ENCODE peak calls at places on chromosomes 4 and X, in four cellular contexts. D is pancreas, U is H9, V is lower lobe of right lung. Y is an unnamed sample. For H3K4me1, the result is how much of the 10 kb centered on the place peaks cover.

GRCh38 chr4:112145326-112145819 is at the start of gene FAM241A:
- DNase-seq in D (peak), U (peak), V (peak), Y (peak)

GRCh38 chrX:118116308-118117068 is at the start of gene KLHL13:
- DNase-seq in D (peak), U (peak), V (peak), Y (peak)

GRCh38 chr4:5780831-5781480 is 70.0 kb downstream of the EVC start:
- DNase-seq in D (no peak), U (peak), V (no peak), Y (peak)

GRCh38 chrX:111868726-111869638 is 7.0 kb upstream of the TRPC5OS start:
- DNase-seq in D (no peak), U (no peak), V (no peak), Y (no peak)

GRCh38 chr4:121370729-121371325 is 10.0 kb downstream of the QRFPR start:
- DNase-seq in D (no peak), U (no peak), V (no peak), Y (no peak)

GRCh38 chr4:93414041-93414440 is 414.5 kb upstream of the ATOH1 start:
- DNase-seq in D (no peak), U (no peak), V (no peak), Y (no peak)

GRCh38 chrX:31800219-31800618 is 728.4 kb upstream of the FTHL17 start:
- DNase-seq in D (no peak), U (no peak), V (no peak), Y (no peak)

GRCh38 chr4:27429260-27429970 is 568.8 kb downstream of the STIM2 start:
- DNase-seq in D (no peak), U (no peak), V (no peak), Y (no peak)

GRCh38 chr4:124953059-124953850 is 240.7 kb upstream of the ANKRD50 start:
- DNase-seq in D (no peak), U (no peak), V (no peak), Y (peak)

GRCh38 chrX:119272882-119273806 is 37.1 kb downstream of the PGRMC1 start:
- DNase-seq in D (peak), U (peak), V (peak), Y (peak)

GRCh38 chr4:157590679-157591078 is 370.2 kb downstream of the GRIA2 start:
- DNase-seq in D (no peak), U (no peak), V (no peak), Y (no peak)

GRCh38 chr4:24968992-24969391 is 56.1 kb upstream of the CCDC149 start:
- DNase-seq in D (no peak), U (no peak), V (no peak), Y (no peak)

GRCh38 chr4:156673483-156673882 is 298.1 kb downstream of the PDGFC start:
- DNase-seq in D (no peak), U (no peak), V (no peak), Y (no peak)

GRCh38 chrX:68133181-68133580 is 300.1 kb downstream of the OPHN1 start:
- DNase-seq in D (no peak), U (no peak), V (no peak), Y (no peak)

GRCh38 chrX:32137525-32137924 is 1065.7 kb upstream of the FTHL17 start:
- DNase-seq in D (no peak), U (peak), V (no peak), Y (no peak)

GRCh38 chr4:30817489-30817888 is 97.3 kb downstream of the PCDH7 start:
- DNase-seq in D (no peak), U (no peak), V (no peak), Y (no peak)
- H3K4me1 ChIP-seq in D (under half), U (under half), V (under half), Y (under half)

GRCh38 chrX:15854712-15855561 is at the start of gene AP1S2:
- DNase-seq in D (peak), U (peak), V (peak), Y (peak)

GRCh38 chrX:15848576-15848975 is 6.0 kb downstream of the AP1S2 start:
- DNase-seq in D (no peak), U (no peak), V (no peak), Y (no peak)

GRCh38 chrX:15853586-15854079 is 980 bp downstream of the AP1S2 start:
- DNase-seq in D (no peak), U (no peak), V (no peak), Y (no peak)

GRCh38 chrX:15854080-15854655 is 445 bp downstream of the AP1S2 start:
- DNase-seq in D (peak), U (peak), V (peak), Y (peak)

GRCh38 chrX:15849555-15849954 is 5.1 kb downstream of the AP1S2 start:
- DNase-seq in D (no peak), U (no peak), V (no peak), Y (peak)
- H3K4me1 ChIP-seq in D (under half), U (under half), V (under half), Y (under half)

DNA sequence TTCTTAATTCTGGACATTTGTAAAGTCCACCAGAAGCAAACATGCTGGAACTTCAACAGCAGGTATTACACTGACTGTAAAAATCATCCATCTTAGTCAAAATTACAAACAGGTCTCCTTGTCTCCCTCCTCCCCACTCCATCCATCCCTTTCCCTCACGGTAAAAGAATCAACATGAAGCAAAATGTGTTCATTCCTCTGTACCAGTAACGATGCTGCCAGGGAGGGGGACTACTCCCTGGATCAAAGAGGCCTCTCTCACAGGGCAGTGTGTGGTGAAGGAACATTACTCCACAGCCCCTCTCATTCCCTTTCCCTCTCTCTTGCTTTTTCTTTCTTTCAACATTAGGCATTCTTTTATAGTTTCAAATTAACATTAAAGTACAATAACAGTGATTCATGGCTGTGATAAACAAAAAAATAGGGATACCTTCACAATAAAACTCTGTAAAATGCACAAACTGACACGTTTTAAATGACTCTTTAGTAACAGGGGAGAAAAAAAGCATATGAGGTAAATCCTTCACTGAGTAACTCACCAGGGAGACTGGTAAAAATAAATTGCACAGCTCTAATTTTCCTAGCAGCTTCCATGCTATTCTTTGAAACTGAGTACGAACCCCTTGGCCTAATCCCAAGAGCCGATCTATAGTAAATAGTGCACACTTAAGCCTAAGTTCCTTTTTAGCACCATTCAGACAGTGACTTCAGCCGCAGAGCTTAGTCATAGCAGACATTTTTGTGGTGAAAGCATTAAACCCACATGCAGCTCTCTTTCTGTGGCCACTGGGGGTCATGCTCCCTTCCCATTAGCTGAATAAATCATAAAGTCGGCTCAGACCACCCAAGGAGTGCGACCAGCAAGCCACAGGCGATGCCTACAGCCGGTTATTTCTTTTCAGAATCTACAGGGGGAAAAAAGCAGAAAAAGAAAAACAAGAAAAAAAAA is 215.6 kb upstream of the GYPA start:
- DNase-seq in D (no peak), U (peak), V (no peak), Y (peak)
- H3K4me1 ChIP-seq in D (under half), U (under half), V (under half), Y (under half)

GRCh38 chrX:148784137-148784536 is 283.7 kb downstream of the AFF2 start:
- DNase-seq in D (no peak), U (no peak), V (no peak), Y (no peak)

DNA sequence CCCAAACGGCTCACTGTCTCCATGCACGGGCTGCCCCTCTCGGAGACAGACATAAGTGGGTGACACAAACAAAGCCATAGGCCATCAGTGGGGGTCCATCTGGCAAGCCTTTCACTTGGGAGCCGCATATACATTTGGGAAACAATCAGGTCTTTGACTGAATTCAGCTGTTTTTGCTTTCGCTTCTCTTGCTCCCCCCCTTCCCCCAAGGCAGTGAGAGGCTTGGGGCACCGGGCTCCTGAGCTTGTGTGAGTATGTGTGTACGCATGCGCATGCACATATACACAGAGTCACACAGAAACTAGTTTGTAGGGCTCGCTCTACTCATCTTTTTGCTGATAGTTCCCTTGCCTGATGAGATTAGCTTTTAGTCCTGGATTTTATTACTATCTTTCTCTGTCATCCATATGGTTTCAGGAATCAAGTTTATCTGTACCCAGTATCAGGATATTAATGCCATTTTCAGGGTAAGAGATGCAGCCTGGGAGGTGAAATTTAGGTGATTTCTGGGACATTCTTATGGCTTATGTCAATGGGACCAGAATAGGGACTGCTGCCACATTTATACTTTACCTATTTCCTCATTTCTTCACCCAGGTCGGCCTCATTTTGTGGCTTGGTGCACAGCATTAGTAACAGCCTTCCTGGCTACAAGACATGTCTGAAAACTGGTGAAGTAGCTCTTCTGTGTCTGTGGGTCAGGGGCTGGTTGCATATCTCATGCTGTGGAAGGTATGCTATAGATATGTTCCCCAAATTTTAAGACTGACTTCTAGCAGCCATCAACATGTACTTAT is 284.6 kb downstream of the AFF2 start:
- DNase-seq in D (no peak), U (no peak), V (no peak), Y (no peak)
- H3K4me1 ChIP-seq in D (under half), U (under half), V (under half), Y (under half)

GRCh38 chr4:173880897-173881296 is 350.9 kb upstream of the HAND2 start:
- DNase-seq in D (no peak), U (no peak), V (no peak), Y (no peak)
- H3K4me1 ChIP-seq in D (under half), U (under half), V (under half), Y (under half)

GRCh38 chr4:2412534-2412884 is 5.9 kb downstream of the ZFYVE28 start:
- DNase-seq in D (no peak), U (no peak), V (no peak), Y (peak)
- H3K4me1 ChIP-seq in D (under half), U (under half), V (under half), Y (under half)

DNA sequence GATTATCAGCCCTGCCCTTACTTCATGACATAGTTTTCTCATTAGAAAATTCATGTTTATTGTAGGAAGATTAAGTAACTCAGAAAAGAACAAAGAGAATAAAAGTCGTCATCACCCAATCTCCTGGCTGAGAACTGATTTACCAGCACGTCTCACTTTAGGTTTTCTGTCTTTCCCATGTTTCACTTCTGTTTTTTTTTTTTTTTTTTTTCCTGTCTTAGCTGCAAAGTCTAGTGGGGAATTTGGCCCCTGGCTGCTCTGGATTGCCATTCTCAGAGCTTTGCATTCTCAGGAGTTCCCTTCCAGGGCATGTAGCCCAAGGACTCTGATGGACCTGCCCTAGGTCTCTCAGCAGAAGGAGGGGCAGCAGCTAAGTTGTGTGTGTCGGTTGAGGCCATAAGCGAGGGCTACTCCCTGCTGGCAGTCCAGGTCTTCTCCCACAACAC is 57.8 kb downstream of the TMEM131L start:
- DNase-seq in D (no peak), U (no peak), V (no peak), Y (no peak)
- H3K4me1 ChIP-seq in D (under half), U (under half), V (half or more), Y (under half)

GRCh38 chr4:16382571-16382970 is 156.3 kb upstream of the TAPT1 start:
- DNase-seq in D (no peak), U (no peak), V (no peak), Y (no peak)
- H3K4me1 ChIP-seq in D (under half), U (under half), V (under half), Y (under half)

Y was measured in osteoblast.